ENCODE peak calls at places on chromosomes 16 and 17, in eight cellular contexts. V is heart right ventricle; R is activated T-cell treated with anti-CD3 and anti-CD28 coated beads, Interleukin-2, amount 50 U/mL, for 1 hour; F is activated T-helper 9 cell treated with anti-CD3 and anti-CD28 coated beads, Interleukin-2, amount 50 U/mL, for 16 hours; L is stimulated activated CD8-positive, alpha-beta memory T cell treated with anti-CD3 and anti-CD28 coated beads, Interleukin-15, amount 100 ng/mL, for 24 hours; Q is NCI-H524 treated with DMSO at 0.1 percent for 48 hours; P is neural progenitor cell; M is HTR-8/SVneo. B is an unnamed sample.

GRCh38 chr16:80924372-80924978 is 82.2 kb downstream of the CMC2 start:
- DNase-seq in V (peak), M (peak), Q (no peak), R (peak), L (no peak), F (no peak), P (peak), B (peak)

GRCh38 chr17:2952174-2952845 is 111.1 kb downstream of the OR1D5 start:
- DNase-seq in L (no peak), R (no peak), V (no peak), Q (no peak), P (no peak), F (no peak), M (no peak), B (no peak)

GRCh38 chr16:85462405-85463227 is 150.5 kb upstream of the GSE1 start:
- DNase-seq in F (no peak), M (no peak), Q (peak), V (peak), P (peak), L (no peak), R (peak), B (no peak)

GRCh38 chr17:49746791-49747490 is 17.0 kb downstream of the FAM117A start:
- DNase-seq in V (no peak), F (no peak), Q (no peak), M (no peak), L (no peak), R (no peak), P (no peak), B (no peak)

GRCh38 chr16:54375056-54375455 is 88.5 kb upstream of the IRX3 start:
- DNase-seq in V (no peak), F (no peak), P (peak), R (no peak), L (no peak), Q (no peak), M (no peak), B (no peak)

GRCh38 chr17:43669971-43670644 is 8.4 kb upstream of the MEOX1 start:
- DNase-seq in V (no peak), R (no peak), Q (no peak), P (no peak), F (no peak), M (no peak), L (no peak), B (no peak)

GRCh38 chr17:36994438-36994837 is 45.7 kb downstream of the AATF start:
- DNase-seq in R (no peak), Q (no peak), F (no peak), M (no peak), P (no peak), L (no peak), V (no peak), B (no peak)

GRCh38 chr16:77064037-77064436 is 127.0 kb upstream of the MON1B start:
- DNase-seq in R (no peak), P (no peak), L (no peak), V (no peak), F (no peak), Q (no peak), M (no peak), B (no peak)

GRCh38 chr16:70703835-70704381 is 18.1 kb upstream of the MTSS2 start:
- DNase-seq in M (no peak), R (no peak), F (no peak), V (no peak), Q (no peak), L (no peak), P (no peak), B (no peak)

GRCh38 chr17:27861979-27862378 is 31.2 kb downstream of the LYRM9 start:
- DNase-seq in F (no peak), V (no peak), P (no peak), R (no peak), Q (no peak), L (no peak), M (no peak), B (no peak)

GRCh38 chr16:64489449-64489848 is 632.4 kb downstream of the CDH11 start:
- DNase-seq in L (no peak), R (no peak), P (no peak), Q (no peak), V (no peak), M (no peak), F (no peak), B (no peak)

GRCh38 chr16:83403751-83404150 is 404.0 kb upstream of the HSBP1 start:
- DNase-seq in F (no peak), L (no peak), R (no peak), Q (no peak), P (no peak), V (no peak), M (peak), B (no peak)

GRCh38 chr17:46736100-46736499 is 82.4 kb downstream of the WNT3 start:
- DNase-seq in V (no peak), P (no peak), Q (no peak), M (no peak), F (no peak), R (no peak), L (no peak), B (no peak)

GRCh38 chr17:60874772-60875171 is 197.1 kb downstream of the BCAS3 start:
- DNase-seq in F (no peak), M (no peak), R (no peak), P (no peak), V (no peak), L (no peak), Q (no peak), B (no peak)

GRCh38 chr16:55495616-55496289 is 13.1 kb upstream of the LPCAT2 start:
- DNase-seq in F (no peak), R (no peak), Q (no peak), M (no peak), V (no peak), P (no peak), L (no peak), B (no peak)

GRCh38 chr17:4728124-4728523 is 3.1 kb upstream of the MED11 start:
- DNase-seq in L (no peak), V (no peak), Q (no peak), P (no peak), M (no peak), R (no peak), F (no peak), B (no peak)

GRCh38 chr16:86070971-86071370 is 172.0 kb downstream of the IRF8 start:
- DNase-seq in Q (no peak), V (no peak), R (no peak), F (no peak), P (no peak), L (no peak), M (no peak), B (no peak)

GRCh38 chr17:83081561-83082201 is 2.3 kb downstream of the METRNL start:
- DNase-seq in P (no peak), Q (no peak), L (no peak), R (no peak), V (no peak), M (no peak), F (no peak), B (peak)

GRCh38 chr17:42287305-42288077 is 807 bp upstream of the STAT5A start:
- DNase-seq in M (no peak), P (no peak), V (peak), Q (no peak), L (no peak), R (peak), F (peak), B (peak)

GRCh38 chr16:77223184-77223583 is 24.0 kb downstream of the SYCE1L start:
- DNase-seq in R (no peak), V (no peak), P (peak), Q (no peak), M (no peak), F (no peak), L (no peak), B (no peak)

GRCh38 chr17:47812146-47812920 is 9.3 kb downstream of the OSBPL7 start:
- DNase-seq in M (no peak), Q (no peak), V (no peak), P (no peak), F (no peak), R (peak), L (no peak), B (no peak)

GRCh38 chr16:20911361-20911760 is 10.8 kb downstream of the LYRM1 start:
- DNase-seq in M (no peak), L (no peak), Q (no peak), R (no peak), V (no peak), F (no peak), P (no peak), B (peak)

GRCh38 chr16:65111306-65111705 is 10.6 kb downstream of the CDH11 start:
- DNase-seq in L (no peak), M (no peak), V (no peak), F (no peak), P (no peak), Q (no peak), R (no peak), B (no peak)

GRCh38 chr17:16298140-16298662 is 55.1 kb downstream of the CENPV start:
- DNase-seq in P (no peak), F (no peak), V (no peak), R (no peak), Q (no peak), L (no peak), M (no peak), B (no peak)

GRCh38 chr16:46853713-46854443 is 22.9 kb upstream of the C16orf87 start:
- DNase-seq in F (peak), L (peak), V (peak), M (peak), R (peak), P (peak), Q (no peak), B (peak)

GRCh38 chr16:2194852-2195315 is 1.5 kb downstream of the CASKIN1 start:
- DNase-seq in Q (no peak), L (no peak), V (no peak), R (peak), P (peak), M (peak), F (peak), B (peak)

GRCh38 chr16:84929421-84930297 is 81.7 kb downstream of the ZDHHC7 start:
- DNase-seq in R (no peak), P (no peak), M (no peak), L (no peak), Q (no peak), F (no peak), V (no peak), B (no peak)

GRCh38 chr17:36728030-36728991 is 126.9 kb downstream of the MRM1 start:
- DNase-seq in M (no peak), Q (no peak), L (no peak), F (no peak), P (no peak), R (no peak), V (no peak), B (no peak)

GRCh38 chr17:44672479-44673093 is 16.3 kb downstream of the MEIOC start:
- DNase-seq in R (no peak), V (no peak), L (no peak), M (no peak), F (no peak), Q (no peak), P (peak), B (peak)

GRCh38 chr16:16143038-16143763 is 80.1 kb downstream of the ABCC6 start:
- DNase-seq in Q (no peak), R (no peak), F (no peak), M (peak), P (peak), L (no peak), V (no peak), B (peak)

GRCh38 chr16:81435567-81435966 is 9.0 kb upstream of the CMIP start:
- DNase-seq in Q (no peak), V (no peak), R (no peak), L (no peak), F (no peak), M (no peak), P (no peak), B (no peak)

GRCh38 chr17:6969323-6969726 is 26.5 kb upstream of the ALOX12 start:
- DNase-seq in R (no peak), L (no peak), V (no peak), P (no peak), F (no peak), Q (no peak), M (no peak), B (no peak)

GRCh38 chr17:76598004-76598439 is 12.4 kb upstream of the ST6GALNAC2 start:
- DNase-seq in P (no peak), M (no peak), V (no peak), L (no peak), Q (no peak), R (no peak), F (no peak), B (peak)

GRCh38 chr17:27793168-27793905 is 7.0 kb downstream of the NOS2 start:
- DNase-seq in Q (no peak), F (no peak), P (peak), V (no peak), R (no peak), M (peak), L (no peak), B (no peak)

GRCh38 chr17:67054608-67055007 is 10.3 kb downstream of the CACNG1 start:
- DNase-seq in L (no peak), M (no peak), P (no peak), F (no peak), Q (no peak), V (no peak), R (no peak), B (no peak)

GRCh38 chr17:1562178-1562643 is 381 bp downstream of the PITPNA start:
- DNase-seq in P (no peak), R (no peak), M (peak), Q (no peak), V (peak), F (peak), L (no peak), B (no peak)

GRCh38 chr17:79306688-79307323 is 232.2 kb downstream of the ENGASE start:
- DNase-seq in Q (no peak), P (no peak), F (no peak), L (no peak), R (no peak), M (no peak), V (peak), B (no peak)

B was measured in lung microvascular endothelial cell.